ENCODE peak calls at places on chromosomes 13 and 19, in eight cellular contexts. U is left ventricle myocardium inferior, P is endothelial cell of umbilical vein, K is GM12865, Z is WERI-Rb-1, H is pancreas, F is epithelial cell of esophagus, W is heart right ventricle. E is an unnamed sample.

GRCh38 chr19:33430674-33431277 is 57.3 kb downstream of the CEBPG start:
- DNase-seq in U (peak; percentile 59), P (peak; percentile 65), K (peak; percentile 67), Z (peak; percentile 88), H (peak; percentile 89), F (peak; percentile 68), W (peak; percentile 70), E (peak; percentile 25)

GRCh38 chr13:69828527-69828926 is 279.1 kb upstream of the ATXN8OS start:
- DNase-seq in U (no peak), P (no peak), K (no peak), Z (no peak), H (no peak), F (no peak), W (no peak), E (no peak)

GRCh38 chr19:18357442-18358264 is 17.3 kb downstream of the PGPEP1 start:
- DNase-seq in U (no peak), P (no peak), K (no peak), Z (no peak), H (no peak), F (no peak), W (no peak), E (no peak)

GRCh38 chr19:56765107-56765506 is 75.4 kb downstream of the PEG3 start:
- DNase-seq in U (peak; percentile 74), P (no peak), K (no peak), Z (peak; percentile 83), H (peak; percentile 74), F (peak; percentile 17), W (peak; percentile 76), E (peak; percentile 35)

GRCh38 chr13:37179646-37180045 is 74.2 kb upstream of the CSNK1A1L start:
- DNase-seq in U (no peak), P (peak; percentile 17), K (no peak), Z (no peak), H (no peak), F (peak; percentile 34), W (no peak), E (no peak)

GRCh38 chr19:50255115-50255514 is 51.7 kb downstream of the MYH14 start:
- DNase-seq in U (no peak), P (no peak), K (no peak), Z (no peak), H (no peak), F (no peak), W (no peak), E (no peak)

GRCh38 chr13:27489456-27489855 is 39.1 kb upstream of the MTIF3 start:
- DNase-seq in U (no peak), P (no peak), K (no peak), Z (no peak), H (no peak), F (no peak), W (no peak), E (no peak)

GRCh38 chr13:44810067-44810840 is 179.0 kb downstream of the NUFIP1 start:
- DNase-seq in U (no peak), P (no peak), K (peak; percentile 11), Z (no peak), H (no peak), F (peak; percentile 55), W (no peak), E (peak; percentile 23)

GRCh38 chr19:43786665-43787064 is 5.9 kb upstream of the KCNN4 start:
- DNase-seq in U (no peak), P (no peak), K (no peak), Z (no peak), H (no peak), F (no peak), W (no peak), E (no peak)

GRCh38 chr13:51229141-51229540 is 6.9 kb downstream of the FAM124A start:
- DNase-seq in U (no peak), P (no peak), K (no peak), Z (peak; percentile 9), H (no peak), F (no peak), W (no peak), E (no peak)

GRCh38 chr13:51233117-51233826 is 11.1 kb downstream of the FAM124A start:
- DNase-seq in U (no peak), P (no peak), K (no peak), Z (no peak), H (no peak), F (no peak), W (no peak), E (no peak)

GRCh38 chr13:51229731-51230130 is 7.5 kb downstream of the FAM124A start:
- DNase-seq in U (no peak), P (peak; percentile 24), K (no peak), Z (peak; percentile 32), H (no peak), F (no peak), W (no peak), E (no peak)

GRCh38 chr13:51231456-51231855 is 9.3 kb downstream of the FAM124A start:
- DNase-seq in U (no peak), P (no peak), K (no peak), Z (no peak), H (no peak), F (no peak), W (no peak), E (no peak)

DNA sequence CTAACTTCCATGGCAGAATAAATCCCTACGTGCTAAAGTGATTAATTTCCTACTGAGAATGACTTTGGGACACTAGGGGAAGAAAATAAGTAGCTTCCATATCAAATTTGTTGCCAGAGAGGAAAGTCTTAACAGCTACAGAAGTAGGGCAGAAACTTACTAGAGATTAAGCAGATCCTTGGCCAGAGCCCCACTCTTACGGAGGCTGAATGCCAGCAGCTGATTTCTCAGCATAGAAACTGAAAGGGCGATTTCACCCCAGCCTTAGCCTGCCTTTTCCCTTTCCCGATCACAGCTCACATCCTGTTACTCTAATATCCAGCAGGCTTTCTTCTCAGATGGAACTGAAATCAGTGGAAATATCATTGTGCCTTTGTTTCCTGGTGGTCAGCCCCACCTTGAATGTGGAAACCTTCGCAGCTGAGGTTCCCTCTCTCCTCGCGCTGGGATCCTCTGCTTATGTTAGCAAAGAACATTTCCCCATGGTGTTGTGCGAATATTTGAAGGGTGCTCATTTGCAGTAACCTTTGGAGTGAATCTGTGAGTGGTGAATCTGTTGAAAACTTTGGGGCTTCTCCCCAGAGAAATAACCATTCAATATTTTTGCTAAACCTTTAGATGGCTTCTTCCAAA is 8.4 kb downstream of the FAM124A start:
- DNase-seq in U (peak; percentile 65), P (peak; percentile 87), K (no peak), Z (peak; percentile 7), H (no peak), F (no peak), W (peak; percentile 43), E (no peak)
- TF ChIP-seq CTCF in U (no peak), P (no peak), K (no peak), Z (no peak), H (no peak), F (no peak), W (no peak), E (no peak)

GRCh38 chr13:113448545-113448884 is 4.8 kb downstream of the ADPRHL1 start:
- DNase-seq in U (peak; percentile 78), P (no peak), K (peak; percentile 54), Z (peak; percentile 88), H (peak; percentile 79), F (no peak), W (peak; percentile 73), E (peak; percentile 37)
- H3K4me3 ChIP-seq in U (peak overlapping the region; percentile 71), P (no peak overlapping the region), K (peak overlapping the region; percentile 61), Z (peak overlapping the region; percentile 85), H (peak overlapping the region; percentile 59), F (peak overlapping the region; percentile 25), W (no peak overlapping the region), E (peak overlapping the region; percentile 62)

GRCh38 chr13:20585371-20585770 is 18.4 kb downstream of the IFT88 start:
- DNase-seq in U (no peak), P (no peak), K (no peak), Z (no peak), H (no peak), F (no peak), W (no peak), E (no peak)
- TF ChIP-seq CTCF in U (no peak), P (no peak), K (no peak), Z (no peak), H (no peak), F (no peak), W (no peak), E (no peak)

GRCh38 chr19:13095934-13096890 is 6.4 kb downstream of the LYL1 start:
- DNase-seq in U (no peak), P (peak; percentile 45), K (no peak), Z (peak; percentile 71), H (no peak), F (no peak), W (peak; percentile 47), E (no peak)

GRCh38 chr19:13094285-13094595 is 8.4 kb downstream of the LYL1 start:
- DNase-seq in U (no peak), P (no peak), K (no peak), Z (no peak), H (no peak), F (no peak), W (peak; percentile 46), E (no peak)

GRCh38 chr19:13094771-13095392 is 7.8 kb downstream of the LYL1 start:
- DNase-seq in U (no peak), P (peak; percentile 22), K (no peak), Z (peak; percentile 39), H (no peak), F (no peak), W (no peak), E (no peak)

GRCh38 chr19:13096968-13097330 is 5.7 kb downstream of the LYL1 start:
- DNase-seq in U (no peak), P (no peak), K (no peak), Z (no peak), H (no peak), F (no peak), W (peak; percentile 25), E (no peak)

GRCh38 chr19:13095393-13095784 is 7.3 kb downstream of the LYL1 start:
- DNase-seq in U (no peak), P (no peak), K (no peak), Z (no peak), H (no peak), F (no peak), W (no peak), E (no peak)
- H3K4me3 ChIP-seq in U (peak overlapping the region; percentile 70), P (no peak overlapping the region), K (no peak overlapping the region), Z (no peak overlapping the region), H (no peak overlapping the region), F (no peak overlapping the region), W (no peak overlapping the region), E (no peak overlapping the region)